ENCODE peak calls at places on chromosomes 5 and 9, in five cellular contexts. One of them, this sample, is unnamed.

GRCh38 chr9:706606-707451 is 134.7 kb upstream of the DMRT1 start:
- DNase-seq in H54: peak
- DNase-seq in head of caudate nucleus: peak
- DNase-seq in progenitor cell of endocrine pancreas: peak
- DNase-seq in HT1080: peak
- DNase-seq in this sample: peak

GRCh38 chr5:128782446-128782845 is 182.8 kb upstream of the SLC27A6 start:
- DNase-seq in HT1080: peak
- DNase-seq in H54: peak
- DNase-seq in head of caudate nucleus: peak
- DNase-seq in progenitor cell of endocrine pancreas: no peak
- DNase-seq in this sample: no peak

GRCh38 chr5:11658341-11658740 is 245.9 kb downstream of the CTNND2 start:
- DNase-seq in progenitor cell of endocrine pancreas: no peak
- DNase-seq in head of caudate nucleus: no peak
- DNase-seq in HT1080: no peak
- DNase-seq in H54: no peak
- DNase-seq in this sample: no peak

GRCh38 chr9:128056887-128057723 is 10.0 kb downstream of the NAIF1 start:
- DNase-seq in head of caudate nucleus: no peak
- DNase-seq in H54: no peak
- DNase-seq in progenitor cell of endocrine pancreas: no peak
- DNase-seq in HT1080: no peak
- DNase-seq in this sample: no peak

GRCh38 chr9:88173378-88173999 is 35.2 kb upstream of the SPATA31C2 start:
- DNase-seq in progenitor cell of endocrine pancreas: no peak
- DNase-seq in HT1080: peak
- DNase-seq in head of caudate nucleus: no peak
- DNase-seq in H54: peak
- DNase-seq in this sample: peak

GRCh38 chr9:35750256-35750531 is 1.1 kb downstream of the RGP1 start:
- DNase-seq in HT1080: no peak
- DNase-seq in H54: no peak
- DNase-seq in head of caudate nucleus: no peak
- DNase-seq in progenitor cell of endocrine pancreas: no peak
- DNase-seq in this sample: no peak

GRCh38 chr9:115146581-115147021 is 28.6 kb upstream of the TNC start:
- DNase-seq in HT1080: peak
- DNase-seq in progenitor cell of endocrine pancreas: no peak
- DNase-seq in H54: peak
- DNase-seq in head of caudate nucleus: no peak
- DNase-seq in this sample: no peak

GRCh38 chr5:150350524-150351344 is 6.8 kb upstream of the TCOF1 start:
- DNase-seq in progenitor cell of endocrine pancreas: peak
- DNase-seq in HT1080: peak
- DNase-seq in H54: peak
- DNase-seq in head of caudate nucleus: peak
- DNase-seq in this sample: peak

GRCh38 chr5:83015676-83016075 is 61.5 kb downstream of the TMEM167A start:
- DNase-seq in H54: no peak
- DNase-seq in HT1080: no peak
- DNase-seq in progenitor cell of endocrine pancreas: no peak
- DNase-seq in head of caudate nucleus: no peak
- DNase-seq in this sample: peak

GRCh38 chr9:92513349-92513748 is 22.4 kb downstream of the ECM2 start:
- DNase-seq in HT1080: no peak
- DNase-seq in head of caudate nucleus: no peak
- DNase-seq in H54: no peak
- DNase-seq in progenitor cell of endocrine pancreas: no peak
- DNase-seq in this sample: no peak

GRCh38 chr5:145941096-145941676 is 4.8 kb downstream of the SH3RF2 start:
- DNase-seq in head of caudate nucleus: no peak
- DNase-seq in H54: no peak
- DNase-seq in HT1080: no peak
- DNase-seq in progenitor cell of endocrine pancreas: no peak
- DNase-seq in this sample: no peak

GRCh38 chr9:92663951-92664350 is 6.0 kb downstream of the IPPK start:
- DNase-seq in HT1080: no peak
- DNase-seq in head of caudate nucleus: no peak
- DNase-seq in H54: no peak
- DNase-seq in progenitor cell of endocrine pancreas: no peak
- DNase-seq in this sample: no peak

GRCh38 chr5:168057905-168058304 is 233.5 kb upstream of the WWC1 start:
- DNase-seq in progenitor cell of endocrine pancreas: no peak
- DNase-seq in head of caudate nucleus: no peak
- DNase-seq in HT1080: no peak
- DNase-seq in H54: no peak
- DNase-seq in this sample: no peak

GRCh38 chr9:6214451-6214850 is 1.2 kb upstream of the IL33 start:
- DNase-seq in HT1080: no peak
- DNase-seq in progenitor cell of endocrine pancreas: no peak
- DNase-seq in head of caudate nucleus: no peak
- DNase-seq in H54: no peak
- DNase-seq in this sample: no peak

GRCh38 chr5:89313044-89313443 is 430.1 kb upstream of the MEF2C start:
- DNase-seq in H54: no peak
- DNase-seq in HT1080: peak
- DNase-seq in head of caudate nucleus: no peak
- DNase-seq in progenitor cell of endocrine pancreas: no peak
- DNase-seq in this sample: no peak

GRCh38 chr5:123460296-123460729 is 37.1 kb upstream of the CEP120 start:
- DNase-seq in H54: peak
- DNase-seq in HT1080: peak
- DNase-seq in head of caudate nucleus: no peak
- DNase-seq in progenitor cell of endocrine pancreas: no peak
- DNase-seq in this sample: no peak

GRCh38 chr5:6717247-6717646 is 4.0 kb downstream of the TENT4A start:
- DNase-seq in HT1080: no peak
- DNase-seq in head of caudate nucleus: peak
- DNase-seq in H54: no peak
- DNase-seq in progenitor cell of endocrine pancreas: no peak
- DNase-seq in this sample: no peak

GRCh38 chr5:922745-923472 is 30.2 kb downstream of the TRIP13 start:
- DNase-seq in H54: no peak
- DNase-seq in progenitor cell of endocrine pancreas: no peak
- DNase-seq in HT1080: no peak
- DNase-seq in head of caudate nucleus: no peak
- DNase-seq in this sample: no peak

GRCh38 chr5:139814704-139815280 is 19.2 kb downstream of the PSD2 start:
- DNase-seq in H54: no peak
- DNase-seq in progenitor cell of endocrine pancreas: no peak
- DNase-seq in head of caudate nucleus: no peak
- DNase-seq in HT1080: no peak
- DNase-seq in this sample: no peak

GRCh38 chr9:76114144-76114543 is 223.7 kb downstream of the PCSK5 start:
- DNase-seq in HT1080: no peak
- DNase-seq in head of caudate nucleus: no peak
- DNase-seq in progenitor cell of endocrine pancreas: no peak
- DNase-seq in H54: no peak
- DNase-seq in this sample: no peak

GRCh38 chr5:128315671-128316070 is 222.4 kb downstream of the FBN2 start:
- DNase-seq in progenitor cell of endocrine pancreas: no peak
- DNase-seq in H54: no peak
- DNase-seq in HT1080: no peak
- DNase-seq in head of caudate nucleus: no peak
- DNase-seq in this sample: no peak

GRCh38 chr9:99056876-99057664 is 47.8 kb upstream of the TGFBR1 start:
- DNase-seq in progenitor cell of endocrine pancreas: no peak
- DNase-seq in HT1080: peak
- DNase-seq in head of caudate nucleus: no peak
- DNase-seq in H54: no peak
- DNase-seq in this sample: no peak

GRCh38 chr9:132169672-132170392 is 8.0 kb downstream of the NTNG2 start:
- DNase-seq in head of caudate nucleus: peak
- DNase-seq in progenitor cell of endocrine pancreas: peak
- DNase-seq in HT1080: peak
- DNase-seq in H54: peak
- DNase-seq in this sample: peak

GRCh38 chr9:76223749-76224340 is 170.4 kb downstream of the RFK start:
- DNase-seq in H54: no peak
- DNase-seq in HT1080: no peak
- DNase-seq in progenitor cell of endocrine pancreas: no peak
- DNase-seq in head of caudate nucleus: no peak
- DNase-seq in this sample: no peak

GRCh38 chr5:172144931-172145869 is 42.8 kb downstream of the STK10 start:
- DNase-seq in progenitor cell of endocrine pancreas: no peak
- DNase-seq in HT1080: no peak
- DNase-seq in H54: no peak
- DNase-seq in head of caudate nucleus: no peak
- DNase-seq in this sample: peak

GRCh38 chr5:33282696-33283095 is 158.1 kb upstream of the TARS1 start:
- DNase-seq in HT1080: no peak
- DNase-seq in head of caudate nucleus: no peak
- DNase-seq in H54: no peak
- DNase-seq in progenitor cell of endocrine pancreas: no peak
- DNase-seq in this sample: no peak

GRCh38 chr5:176578391-176578808 is 29.3 kb downstream of the CDHR2 start:
- DNase-seq in progenitor cell of endocrine pancreas: peak
- DNase-seq in H54: peak
- DNase-seq in HT1080: peak
- DNase-seq in head of caudate nucleus: no peak
- DNase-seq in this sample: peak

GRCh38 chr9:70021026-70021571 is 22.5 kb upstream of the MAMDC2 start:
- DNase-seq in HT1080: peak
- DNase-seq in progenitor cell of endocrine pancreas: no peak
- DNase-seq in H54: peak
- DNase-seq in head of caudate nucleus: peak
- DNase-seq in this sample: no peak

GRCh38 chr5:151345187-151345807 is 2.1 kb downstream of the SLC36A2 start:
- DNase-seq in H54: no peak
- DNase-seq in HT1080: no peak
- DNase-seq in progenitor cell of endocrine pancreas: no peak
- DNase-seq in head of caudate nucleus: no peak
- DNase-seq in this sample: peak

GRCh38 chr5:97163360-97163764 is 19.7 kb downstream of the RIOK2 start:
- DNase-seq in HT1080: no peak
- DNase-seq in H54: no peak
- DNase-seq in progenitor cell of endocrine pancreas: no peak
- DNase-seq in head of caudate nucleus: no peak
- DNase-seq in this sample: no peak

GRCh38 chr9:136713555-136713949 is 1.2 kb downstream of the DIPK1B start:
- DNase-seq in H54: no peak
- DNase-seq in progenitor cell of endocrine pancreas: no peak
- DNase-seq in head of caudate nucleus: no peak
- DNase-seq in HT1080: no peak
- DNase-seq in this sample: no peak

This sample was measured in H7.